ENCODE peak calls at places on chromosomes 2 and 18, in seven cellular contexts. Z is HepG2, S is HCT116, E is K562, L is H1, X is GM12878, F is SK-N-SH. T is an unnamed sample.

GRCh38 chr18:62128157-62128556 is 58.7 kb downstream of the PIGN start:
- DNase-seq in Z (no peak), S (no peak), E (no peak), L (no peak), X (no peak), F (no peak), T (peak)

GRCh38 chr2:215505044-215505786 is 69.3 kb upstream of the FN1 start:
- DNase-seq in Z (peak), S (no peak), E (peak), L (no peak), X (no peak), F (no peak), T (no peak)

GRCh38 chr2:43453771-43454170 is 142.1 kb downstream of the THADA start:
- DNase-seq in Z (no peak), S (no peak), E (no peak), L (no peak), X (no peak), F (no peak), T (no peak)

GRCh38 chr2:20005067-20005627 is 7.3 kb downstream of the MATN3 start:
- DNase-seq in Z (peak), S (no peak), E (no peak), L (no peak), X (no peak), F (peak), T (no peak)

GRCh38 chr2:126795661-126796060 is 103.0 kb upstream of the TEX51 start:
- DNase-seq in Z (no peak), S (no peak), E (no peak), L (no peak), X (no peak), F (no peak), T (no peak)

GRCh38 chr2:61978522-61978921 is 73.0 kb downstream of the COMMD1 start:
- DNase-seq in Z (peak), S (no peak), E (no peak), L (no peak), X (peak), F (no peak), T (no peak)

GRCh38 chr18:13549879-13550231 is 176.5 kb downstream of the FAM210A start:
- DNase-seq in Z (no peak), S (no peak), E (no peak), L (no peak), X (no peak), F (no peak), T (no peak)

GRCh38 chr18:7256959-7257742 is 26.3 kb downstream of the LRRC30 start:
- DNase-seq in Z (no peak), S (no peak), E (no peak), L (no peak), X (no peak), F (no peak), T (no peak)

GRCh38 chr2:88247531-88247930 is 77.4 kb downstream of the THNSL2 start:
- DNase-seq in Z (no peak), S (no peak), E (no peak), L (no peak), X (no peak), F (no peak), T (no peak)

GRCh38 chr2:119659601-119660342 is 19.2 kb upstream of the TMEM177 start:
- DNase-seq in Z (peak), S (peak), E (no peak), L (no peak), X (no peak), F (peak), T (peak)

GRCh38 chr2:27651056-27651455 is 12.4 kb downstream of the SUPT7L start:
- DNase-seq in Z (no peak), S (no peak), E (no peak), L (no peak), X (no peak), F (no peak), T (no peak)

GRCh38 chr2:217124050-217124449 is 264.2 kb upstream of the TNP1 start:
- DNase-seq in Z (no peak), S (no peak), E (no peak), L (no peak), X (no peak), F (no peak), T (no peak)

GRCh38 chr2:44283116-44283666 is 7.9 kb downstream of the SLC3A1 start:
- DNase-seq in Z (no peak), S (no peak), E (no peak), L (no peak), X (no peak), F (no peak), T (no peak)

GRCh38 chr2:54634564-54635511 is 88.6 kb upstream of the EML6 start:
- DNase-seq in Z (no peak), S (no peak), E (no peak), L (peak), X (peak), F (no peak), T (no peak)

GRCh38 chr2:218781691-218782528 is at the start of gene CYP27A1:
- DNase-seq in Z (peak), S (no peak), E (no peak), L (no peak), X (no peak), F (peak), T (peak)

GRCh38 chr2:26772064-26773001 is 8.2 kb downstream of the SLC35F6 start:
- DNase-seq in Z (peak), S (no peak), E (peak), L (no peak), X (no peak), F (peak), T (peak)

GRCh38 chr18:35524236-35524635 is 26.5 kb upstream of the INO80C start:
- DNase-seq in Z (no peak), S (no peak), E (no peak), L (no peak), X (no peak), F (no peak), T (no peak)

GRCh38 chr18:35525795-35526475 is 28.2 kb upstream of the INO80C start:
- DNase-seq in Z (no peak), S (no peak), E (no peak), L (no peak), X (no peak), F (no peak), T (peak)

GRCh38 chr18:35522130-35522959 is 24.6 kb upstream of the INO80C start:
- DNase-seq in Z (no peak), S (no peak), E (no peak), L (no peak), X (no peak), F (no peak), T (no peak)

GRCh38 chr18:35528749-35529274 is 31.1 kb upstream of the INO80C start:
- DNase-seq in Z (no peak), S (no peak), E (no peak), L (no peak), X (no peak), F (no peak), T (no peak)

GRCh38 chr18:35526476-35527120 is 28.8 kb upstream of the INO80C start:
- DNase-seq in Z (no peak), S (no peak), E (no peak), L (no peak), X (no peak), F (no peak), T (peak)
- TF ChIP-seq JUND in Z (no peak), S (no peak), E (no peak), L (no peak), X (no peak), F (no peak), T (no peak)

GRCh38 chr2:207409525-207409924 is 120.2 kb upstream of the CREB1 start:
- DNase-seq in Z (no peak), S (no peak), E (no peak), L (no peak), X (no peak), F (no peak), T (no peak)
- TF ChIP-seq JUND in Z (no peak), S (no peak), E (no peak), L (no peak), X (no peak), F (no peak), T (no peak)

DNA sequence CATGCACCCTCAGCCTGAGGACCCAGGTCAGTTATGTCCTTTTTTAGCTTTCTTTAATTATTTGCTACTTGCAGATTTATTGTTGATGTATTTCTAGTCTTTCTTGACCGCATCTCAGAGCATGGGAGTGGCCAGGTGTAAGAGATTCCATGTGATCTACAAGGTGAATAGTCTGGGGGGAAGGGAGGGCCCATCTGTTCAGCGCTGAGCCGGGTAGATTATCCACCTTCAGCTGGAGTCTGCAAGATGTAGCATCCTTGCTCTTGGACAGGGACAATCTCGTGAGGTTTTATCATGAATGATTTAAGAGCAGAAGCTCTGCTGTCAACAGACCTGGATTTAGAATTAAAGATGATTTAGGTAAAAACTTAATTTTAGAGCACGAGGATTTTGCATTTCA is 12.0 kb upstream of the DGKD start:
- DNase-seq in Z (no peak), S (no peak), E (no peak), L (no peak), X (no peak), F (no peak), T (no peak)
- TF ChIP-seq JUND in Z (no peak), S (no peak), E (no peak), L (no peak), X (no peak), F (no peak), T (no peak)

GRCh38 chr2:238920053-238920452 is 72.2 kb downstream of the TWIST2 start:
- DNase-seq in Z (no peak), S (no peak), E (no peak), L (no peak), X (no peak), F (no peak), T (no peak)

GRCh38 chr2:238916875-238917590 is 69.1 kb downstream of the TWIST2 start:
- DNase-seq in Z (no peak), S (no peak), E (no peak), L (no peak), X (no peak), F (no peak), T (no peak)

GRCh38 chr2:238921259-238921658 is 73.4 kb downstream of the TWIST2 start:
- DNase-seq in Z (no peak), S (no peak), E (no peak), L (no peak), X (no peak), F (no peak), T (no peak)

GRCh38 chr2:238920601-238921001 is 72.7 kb downstream of the TWIST2 start:
- DNase-seq in Z (no peak), S (no peak), E (no peak), L (no peak), X (no peak), F (no peak), T (no peak)

GRCh38 chr2:238919307-238919706 is 71.4 kb downstream of the TWIST2 start:
- DNase-seq in Z (no peak), S (no peak), E (no peak), L (no peak), X (no peak), F (no peak), T (no peak)
- TF ChIP-seq JUND in Z (no peak), S (no peak), E (no peak), L (no peak), X (no peak), F (no peak), T (no peak)

DNA sequence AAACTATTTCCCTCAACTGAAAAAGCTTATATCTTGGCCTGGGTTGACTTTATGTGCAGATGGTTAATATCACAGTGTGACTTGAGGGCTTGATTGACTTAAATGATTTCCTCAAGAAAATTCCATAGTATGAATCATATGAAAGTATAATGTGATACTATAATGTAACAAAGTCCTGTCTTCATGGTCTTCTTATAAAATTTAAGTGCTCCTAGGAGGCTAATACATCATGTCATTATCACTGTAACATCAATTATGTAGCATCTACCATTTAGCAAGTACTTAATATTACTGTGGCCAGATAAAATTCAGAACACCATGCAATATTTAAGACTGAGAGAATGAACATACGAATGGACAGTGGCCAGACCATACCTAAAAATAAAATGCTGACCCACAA is 276.1 kb downstream of the RIT2 start:
- DNase-seq in Z (no peak), S (no peak), E (no peak), L (no peak), X (no peak), F (no peak), T (no peak)
- TF ChIP-seq JUND in Z (no peak), S (no peak), E (no peak), L (no peak), X (no peak), F (no peak), T (no peak)

GRCh38 chr18:23530195-23530594 is 26.9 kb downstream of the RMC1 start:
- DNase-seq in Z (no peak), S (no peak), E (no peak), L (no peak), X (no peak), F (no peak), T (no peak)

GRCh38 chr18:23526516-23527063 is 23.3 kb downstream of the RMC1 start:
- DNase-seq in Z (no peak), S (no peak), E (no peak), L (no peak), X (no peak), F (no peak), T (no peak)

GRCh38 chr18:23531912-23532311 is 28.6 kb downstream of the RMC1 start:
- DNase-seq in Z (no peak), S (no peak), E (no peak), L (no peak), X (no peak), F (no peak), T (no peak)

GRCh38 chr18:23528580-23529472 is 25.5 kb downstream of the RMC1 start:
- DNase-seq in Z (no peak), S (no peak), E (peak), L (no peak), X (no peak), F (no peak), T (no peak)

GRCh38 chr18:23529597-23529996 is 26.3 kb downstream of the RMC1 start:
- DNase-seq in Z (no peak), S (peak), E (peak), L (no peak), X (no peak), F (no peak), T (no peak)
- TF ChIP-seq JUND in Z (no peak), S (peak), E (peak), L (no peak), X (no peak), F (peak), T (no peak)

DNA sequence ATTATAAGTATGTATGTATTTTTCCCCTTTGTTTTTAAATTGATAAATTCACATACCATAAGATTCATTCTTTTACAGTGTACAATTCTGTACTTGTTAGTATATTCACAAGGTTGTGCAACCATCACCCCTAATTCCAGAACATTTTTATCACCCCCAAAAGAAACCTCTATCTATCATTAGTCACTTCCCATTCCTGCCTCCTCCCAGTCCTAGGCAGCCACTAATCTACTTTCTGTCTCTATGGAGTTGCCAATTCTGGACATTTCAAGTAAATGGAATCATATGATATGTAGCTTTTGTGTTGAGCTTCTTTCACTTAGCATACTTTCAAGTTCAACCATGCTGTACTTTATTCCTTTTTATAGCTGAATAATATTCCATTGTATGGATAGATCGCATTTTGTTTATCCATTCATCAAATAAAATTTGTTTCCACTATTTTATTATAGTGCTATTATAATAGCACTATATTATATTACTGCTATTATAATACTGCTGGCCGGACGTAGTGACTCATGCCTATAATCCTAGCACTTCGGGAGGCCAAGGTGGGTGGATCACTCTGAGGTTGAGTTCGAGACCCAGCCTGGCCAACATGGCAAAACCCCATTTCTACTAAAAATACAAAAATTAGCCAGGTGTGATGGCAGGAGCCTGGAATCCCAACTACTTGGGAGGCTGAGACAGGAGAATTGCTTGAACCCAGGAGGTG is 10.9 kb downstream of the STARD7 start:
- DNase-seq in Z (no peak), S (no peak), E (no peak), L (no peak), X (no peak), F (no peak), T (no peak)
- TF ChIP-seq JUND in Z (no peak), S (no peak), E (no peak), L (no peak), X (no peak), F (no peak), T (no peak)

GRCh38 chr2:238820197-238820596 is 27.7 kb upstream of the TWIST2 start:
- DNase-seq in Z (no peak), S (no peak), E (no peak), L (no peak), X (no peak), F (no peak), T (no peak)

GRCh38 chr2:238822955-238823354 is 24.9 kb upstream of the TWIST2 start:
- DNase-seq in Z (no peak), S (no peak), E (no peak), L (no peak), X (no peak), F (no peak), T (no peak)

GRCh38 chr2:238820909-238821308 is 27.0 kb upstream of the TWIST2 start:
- DNase-seq in Z (no peak), S (no peak), E (no peak), L (no peak), X (no peak), F (no peak), T (no peak)

GRCh38 chr2:238821944-238822670 is 25.8 kb upstream of the TWIST2 start:
- DNase-seq in Z (no peak), S (no peak), E (no peak), L (no peak), X (no peak), F (no peak), T (no peak)

DNA sequence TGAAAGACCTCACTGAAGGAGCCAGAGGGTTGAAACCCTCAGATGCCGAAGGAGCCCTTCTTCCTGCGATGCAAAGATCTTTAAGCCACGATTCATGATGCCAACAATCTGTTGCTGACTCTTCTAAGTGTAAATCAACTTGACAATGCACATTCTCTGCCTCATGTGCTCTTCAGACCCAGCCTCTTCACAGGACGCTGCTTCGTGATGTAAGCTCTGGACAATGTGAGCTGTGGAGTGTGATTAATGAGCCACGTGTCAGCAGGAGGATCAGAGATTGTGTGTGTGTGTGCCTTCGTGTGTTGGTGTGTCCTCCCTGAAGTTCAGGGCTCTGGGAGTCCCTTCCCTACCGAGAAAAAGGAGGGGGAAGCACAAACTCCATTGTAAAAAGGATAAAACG is 26.5 kb upstream of the TWIST2 start:
- DNase-seq in Z (no peak), S (no peak), E (no peak), L (no peak), X (no peak), F (no peak), T (no peak)
- TF ChIP-seq JUND in Z (no peak), S (no peak), E (no peak), L (no peak), X (no peak), F (no peak), T (no peak)

GRCh38 chr2:8006181-8006580 is 675.7 kb upstream of the ID2 start:
- DNase-seq in Z (no peak), S (no peak), E (no peak), L (no peak), X (no peak), F (no peak), T (no peak)

GRCh38 chr2:8003462-8004075 is 678.3 kb upstream of the ID2 start:
- DNase-seq in Z (no peak), S (no peak), E (no peak), L (no peak), X (no peak), F (peak), T (no peak)

GRCh38 chr2:8002765-8003393 is 679.0 kb upstream of the ID2 start:
- DNase-seq in Z (no peak), S (no peak), E (no peak), L (no peak), X (peak), F (no peak), T (no peak)

GRCh38 chr2:8006626-8007025 is 675.2 kb upstream of the ID2 start:
- DNase-seq in Z (no peak), S (no peak), E (no peak), L (no peak), X (no peak), F (no peak), T (no peak)

DNA sequence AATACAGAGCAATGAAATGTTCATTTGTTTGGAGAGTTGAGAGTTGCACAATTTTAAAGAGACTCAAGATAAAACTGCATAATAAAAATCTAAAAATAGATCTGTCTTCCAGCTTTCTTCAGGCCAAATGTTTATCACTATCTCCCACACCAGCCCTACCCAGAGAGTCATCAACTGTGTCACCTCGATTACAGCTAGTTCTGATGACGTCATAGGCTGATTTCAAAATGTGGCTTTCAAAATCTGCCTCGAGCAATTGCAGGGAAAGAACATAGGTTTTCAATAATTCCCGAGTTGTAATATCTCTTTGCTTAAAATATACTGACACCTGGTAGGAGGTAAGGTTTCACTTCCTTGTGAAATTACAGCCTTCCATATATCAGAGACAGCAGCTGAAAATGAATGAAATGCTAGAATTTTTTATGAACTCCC is 677.6 kb upstream of the ID2 start:
- DNase-seq in Z (no peak), S (no peak), E (peak), L (no peak), X (no peak), F (peak), T (no peak)
- TF ChIP-seq JUND in Z (no peak), S (no peak), E (peak), L (no peak), X (peak), F (no peak), T (no peak)